ENCODE peak calls at places on chromosomes 4 and X, in eight cellular contexts. W, I, Q, A, F, T, Z and O are unnamed samples.

GRCh38 chrX:85031505-85031904 is 27.8 kb downstream of the APOOL start:
- DNase-seq in A (no peak), W (no peak), I (no peak), Z (no peak), F (no peak), T (no peak), Q (no peak), O (no peak)

GRCh38 chr4:159283697-159284492 is 181.0 kb downstream of the RAPGEF2 start:
- DNase-seq in W (peak), I (no peak), Z (no peak), F (no peak), Q (peak), T (peak), A (peak), O (no peak)

GRCh38 chr4:15162465-15163283 is 160.4 kb downstream of the CPEB2 start:
- DNase-seq in Q (no peak), Z (no peak), I (no peak), T (peak), F (no peak), W (peak), A (no peak), O (no peak)

GRCh38 chrX:67720344-67720743 is 176.5 kb downstream of the AR start:
- DNase-seq in Q (no peak), I (no peak), Z (no peak), F (no peak), T (no peak), A (no peak), W (no peak), O (no peak)

GRCh38 chr4:175953960-175954521 is 111.6 kb upstream of the WDR17 start:
- DNase-seq in Z (no peak), T (peak), F (no peak), A (no peak), Q (no peak), I (peak), W (peak), O (no peak)

GRCh38 chr4:184851200-184851541 is 25.4 kb upstream of the ACSL1 start:
- DNase-seq in I (no peak), A (no peak), Q (no peak), F (no peak), W (no peak), T (no peak), Z (no peak), O (no peak)

GRCh38 chr4:141109983-141110382 is 23.3 kb downstream of the RNF150 start:
- DNase-seq in F (no peak), T (no peak), A (no peak), W (no peak), Q (no peak), Z (no peak), I (no peak), O (no peak)

GRCh38 chr4:165394275-165394674 is 15.5 kb downstream of the CPE start:
- DNase-seq in T (peak), Z (no peak), I (peak), A (no peak), F (no peak), Q (no peak), W (no peak), O (no peak)

GRCh38 chr4:138488527-138488926 is 246.4 kb upstream of the SLC7A11 start:
- DNase-seq in I (no peak), Z (no peak), F (no peak), Q (no peak), W (no peak), T (no peak), A (no peak), O (no peak)

GRCh38 chr4:5893013-5893580 is at the start of gene CRMP1:
- DNase-seq in W (peak), Z (no peak), T (no peak), Q (no peak), I (no peak), A (no peak), F (peak), O (no peak)

GRCh38 chrX:22660756-22661155 is 339.0 kb upstream of the DDX53 start:
- DNase-seq in A (no peak), Z (no peak), T (no peak), Q (no peak), F (no peak), I (no peak), W (no peak), O (no peak)

GRCh38 chr4:124933521-124933920 is 221.0 kb upstream of the ANKRD50 start:
- DNase-seq in T (no peak), F (no peak), W (no peak), Z (no peak), I (no peak), A (no peak), Q (no peak), O (no peak)

GRCh38 chr4:1192493-1193205 is 20.3 kb upstream of the SPON2 start:
- DNase-seq in W (peak), Q (no peak), A (no peak), I (peak), Z (peak), F (no peak), T (no peak), O (peak)

GRCh38 chrX:9318213-9318612 is 146.6 kb upstream of the TBL1X start:
- DNase-seq in Z (no peak), W (no peak), Q (no peak), A (no peak), F (no peak), I (no peak), T (no peak), O (no peak)

GRCh38 chr4:158314756-158315487 is 104.6 kb downstream of the TMEM144 start:
- DNase-seq in Z (no peak), Q (no peak), T (peak), A (peak), I (peak), W (no peak), F (no peak), O (no peak)

GRCh38 chr4:2283199-2283711 is 21.3 kb upstream of the MXD4 start:
- DNase-seq in T (no peak), Z (no peak), Q (no peak), F (no peak), W (no peak), A (no peak), I (no peak), O (no peak)

GRCh38 chrX:67544281-67544680 is 460 bp downstream of the AR start:
- DNase-seq in Q (no peak), I (peak), T (peak), A (no peak), Z (peak), W (peak), F (peak), O (no peak)

GRCh38 chrX:116318672-116319071 is 117.7 kb upstream of the SLC6A14 start:
- DNase-seq in Q (no peak), Z (no peak), A (no peak), I (peak), W (no peak), T (no peak), F (no peak), O (no peak)

GRCh38 chrX:44675364-44676024 is 132.8 kb upstream of the FUNDC1 start:
- DNase-seq in Q (no peak), T (peak), A (peak), F (peak), W (no peak), I (peak), Z (no peak), O (no peak)

GRCh38 chrX:26160301-26160700 is at the start of gene MAGEB6B:
- DNase-seq in A (no peak), Q (no peak), W (no peak), I (no peak), F (no peak), T (no peak), Z (no peak), O (no peak)